ENCODE peak calls at places on chromosomes 13 and 19, in ten cellular contexts. U is tibial nerve; H is fibroblast of gingiva; E is AG09319; J is thoracic aorta; L is cerebellar nuclear complex; Y is bronchial epithelial cell; S is naive thymus-derived CD4-positive, alpha-beta T cell; R is CD4-positive, alpha-beta T cell; F is T-helper 2 cell. C is an unnamed sample.
A peak's percentile ranks its signal among the peaks of the same experiment; 100 is the strongest.

GRCh38 chr19:50705422-50706019 is 14.1 kb downstream of the SHANK1 start:
- DNase-seq in U (no peak), H (peak; percentile 41), E (peak; percentile 10), J (no peak), L (no peak), Y (peak; percentile 38), S (no peak), R (peak; percentile 8), F (peak; percentile 41), C (peak; percentile 26)

GRCh38 chr13:40433577-40433976 is 232.9 kb downstream of the FOXO1 start:
- DNase-seq in U (no peak), H (no peak), E (no peak), J (no peak), L (no peak), Y (no peak), S (peak; percentile 19), R (peak; percentile 35), F (peak; percentile 79), C (peak; percentile 47)

GRCh38 chr19:4094761-4095487 is 28.2 kb upstream of the ZBTB7A start:
- DNase-seq in U (no peak), H (no peak), E (no peak), J (no peak), L (no peak), Y (no peak), S (no peak), R (no peak), F (no peak), C (no peak)

GRCh38 chr19:43673702-43674629 is 4.0 kb upstream of the PLAUR start:
- DNase-seq in U (no peak), H (no peak), E (no peak), J (no peak), L (no peak), Y (no peak), S (no peak), R (no peak), F (no peak), C (no peak)

GRCh38 chr19:4310247-4311121 is 6.1 kb downstream of the FSD1 start:
- DNase-seq in U (no peak), H (no peak), E (no peak), J (no peak), L (no peak), Y (no peak), S (no peak), R (no peak), F (no peak), C (no peak)

GRCh38 chr13:33129094-33129832 is 113.0 kb downstream of the KL start:
- DNase-seq in U (no peak), H (no peak), E (no peak), J (no peak), L (no peak), Y (no peak), S (no peak), R (no peak), F (no peak), C (no peak)

GRCh38 chr19:5189318-5189607 is 151.3 kb downstream of the PTPRS start:
- DNase-seq in U (no peak), H (no peak), E (no peak), J (no peak), L (no peak), Y (no peak), S (no peak), R (no peak), F (no peak), C (no peak)

GRCh38 chr19:32607479-32607878 is 26.5 kb downstream of the PDCD5 start:
- DNase-seq in U (no peak), H (no peak), E (no peak), J (no peak), L (no peak), Y (no peak), S (no peak), R (no peak), F (no peak), C (no peak)

GRCh38 chr13:99335603-99336002 is 28.4 kb upstream of the GPR183 start:
- DNase-seq in U (no peak), H (no peak), E (no peak), J (no peak), L (no peak), Y (no peak), S (no peak), R (no peak), F (no peak), C (no peak)

GRCh38 chr13:36891752-36892151 is 28.3 kb downstream of the SMAD9 start:
- DNase-seq in U (no peak), H (peak; percentile 7), E (peak; percentile 18), J (no peak), L (no peak), Y (no peak), S (no peak), R (no peak), F (no peak), C (no peak)

GRCh38 chr19:15562861-15563260 is 52.2 kb upstream of the CYP4F8 start:
- DNase-seq in U (no peak), H (peak; percentile 49), E (peak; percentile 29), J (no peak), L (no peak), Y (no peak), S (no peak), R (no peak), F (no peak), C (no peak)

GRCh38 chr19:37519890-37520289 is 13.2 kb downstream of the ZNF793 start:
- DNase-seq in U (no peak), H (no peak), E (no peak), J (no peak), L (no peak), Y (peak; percentile 53), S (no peak), R (no peak), F (no peak), C (no peak)

GRCh38 chr13:34164585-34164984 is 346.6 kb downstream of the RFC3 start:
- DNase-seq in U (no peak), H (no peak), E (no peak), J (no peak), L (no peak), Y (no peak), S (no peak), R (no peak), F (no peak), C (no peak)

GRCh38 chr19:29263305-29264080 is 50.5 kb upstream of the UQCRFS1 start:
- DNase-seq in U (peak; percentile 27), H (no peak), E (no peak), J (no peak), L (no peak), Y (no peak), S (peak; percentile 38), R (peak; percentile 33), F (peak; percentile 46), C (peak; percentile 59)